ENCODE peak calls at places on chromosomes 6 and 20, in five cellular contexts. One of them, this sample, is unnamed.

GRCh38 chr6:68077661-68078060 is 557.4 kb upstream of the ADGRB3 start:
- DNase-seq in CD4-positive, CD25-positive, alpha-beta regulatory T cell: no peak
- DNase-seq in H7: no peak
- DNase-seq in A673: no peak
- DNase-seq in PC-9: no peak
- DNase-seq in this sample: no peak

GRCh38 chr20:58717278-58718091 is 24.9 kb downstream of the NPEPL1 start:
- DNase-seq in CD4-positive, CD25-positive, alpha-beta regulatory T cell: no peak
- DNase-seq in H7: peak; percentile 65
- DNase-seq in A673: no peak
- DNase-seq in PC-9: no peak
- DNase-seq in this sample: no peak

GRCh38 chr20:44706371-44707258 is 8.6 kb upstream of the CCN5 start:
- DNase-seq in CD4-positive, CD25-positive, alpha-beta regulatory T cell: no peak
- DNase-seq in H7: peak; percentile 19
- DNase-seq in A673: no peak
- DNase-seq in PC-9: no peak
- DNase-seq in this sample: no peak

GRCh38 chr6:7672066-7673062 is 53.5 kb upstream of the BMP6 start:
- DNase-seq in CD4-positive, CD25-positive, alpha-beta regulatory T cell: no peak
- DNase-seq in H7: no peak
- DNase-seq in A673: no peak
- DNase-seq in PC-9: no peak
- DNase-seq in this sample: no peak

GRCh38 chr6:30101939-30102700 is 10.8 kb downstream of the TRIM31 start:
- DNase-seq in CD4-positive, CD25-positive, alpha-beta regulatory T cell: peak; percentile 55
- DNase-seq in H7: peak; percentile 96
- DNase-seq in A673: peak; percentile 89
- DNase-seq in PC-9: peak; percentile 93
- DNase-seq in this sample: peak; percentile 82

GRCh38 chr6:35736982-35737412 is at the start of gene ARMC12:
- DNase-seq in CD4-positive, CD25-positive, alpha-beta regulatory T cell: no peak
- DNase-seq in H7: no peak
- DNase-seq in A673: no peak
- DNase-seq in PC-9: no peak
- DNase-seq in this sample: peak; percentile 46

GRCh38 chr6:32982084-32982701 is 13.8 kb downstream of the BRD2 start:
- DNase-seq in CD4-positive, CD25-positive, alpha-beta regulatory T cell: peak; percentile 20
- DNase-seq in H7: no peak
- DNase-seq in A673: peak; percentile 36
- DNase-seq in PC-9: no peak
- DNase-seq in this sample: peak; percentile 85

GRCh38 chr6:44805239-44805849 is 417.8 kb downstream of the CDC5L start:
- DNase-seq in CD4-positive, CD25-positive, alpha-beta regulatory T cell: no peak
- DNase-seq in H7: no peak
- DNase-seq in A673: no peak
- DNase-seq in PC-9: no peak
- DNase-seq in this sample: no peak

GRCh38 chr6:52305385-52305784 is 20.8 kb upstream of the MCM3 start:
- DNase-seq in CD4-positive, CD25-positive, alpha-beta regulatory T cell: no peak
- DNase-seq in H7: no peak
- DNase-seq in A673: no peak
- DNase-seq in PC-9: no peak
- DNase-seq in this sample: no peak

GRCh38 chr6:28725890-28726348 is 197.9 kb downstream of the TRIM27 start:
- DNase-seq in CD4-positive, CD25-positive, alpha-beta regulatory T cell: no peak
- DNase-seq in H7: peak; percentile 38
- DNase-seq in A673: peak; percentile 75
- DNase-seq in PC-9: no peak
- DNase-seq in this sample: no peak

GRCh38 chr6:139982652-139983051 is 608.2 kb upstream of the CITED2 start:
- DNase-seq in CD4-positive, CD25-positive, alpha-beta regulatory T cell: no peak
- DNase-seq in H7: peak; percentile 16
- DNase-seq in A673: peak; percentile 87
- DNase-seq in PC-9: no peak
- DNase-seq in this sample: no peak

GRCh38 chr6:31741815-31742214 is 2.0 kb downstream of the MSH5 start:
- DNase-seq in CD4-positive, CD25-positive, alpha-beta regulatory T cell: no peak
- DNase-seq in H7: no peak
- DNase-seq in A673: no peak
- DNase-seq in PC-9: no peak
- DNase-seq in this sample: no peak

GRCh38 chr6:150256618-150257272 is 112.1 kb upstream of the IYD start:
- DNase-seq in CD4-positive, CD25-positive, alpha-beta regulatory T cell: no peak
- DNase-seq in H7: no peak
- DNase-seq in A673: no peak
- DNase-seq in PC-9: peak; percentile 26
- DNase-seq in this sample: no peak

GRCh38 chr6:14804444-14805210 is 441.2 kb upstream of the JARID2 start:
- DNase-seq in CD4-positive, CD25-positive, alpha-beta regulatory T cell: no peak
- DNase-seq in H7: no peak
- DNase-seq in A673: no peak
- DNase-seq in PC-9: no peak
- DNase-seq in this sample: no peak

GRCh38 chr6:18457065-18457817 is 70.1 kb downstream of the RNF144B start:
- DNase-seq in CD4-positive, CD25-positive, alpha-beta regulatory T cell: no peak
- DNase-seq in H7: no peak
- DNase-seq in A673: no peak
- DNase-seq in PC-9: no peak
- DNase-seq in this sample: no peak

GRCh38 chr20:10501377-10501776 is 66.3 kb downstream of the SLX4IP start:
- DNase-seq in CD4-positive, CD25-positive, alpha-beta regulatory T cell: peak; percentile 55
- DNase-seq in H7: no peak
- DNase-seq in A673: no peak
- DNase-seq in PC-9: no peak
- DNase-seq in this sample: no peak

GRCh38 chr6:47278545-47278944 is 31.2 kb downstream of the TNFRSF21 start:
- DNase-seq in CD4-positive, CD25-positive, alpha-beta regulatory T cell: no peak
- DNase-seq in H7: no peak
- DNase-seq in A673: no peak
- DNase-seq in PC-9: no peak
- DNase-seq in this sample: no peak

GRCh38 chr6:129748901-129749748 is 39.1 kb upstream of the ARHGAP18 start:
- DNase-seq in CD4-positive, CD25-positive, alpha-beta regulatory T cell: peak; percentile 16
- DNase-seq in H7: no peak
- DNase-seq in A673: peak; percentile 49
- DNase-seq in PC-9: no peak
- DNase-seq in this sample: no peak

GRCh38 chr6:107237992-107238660 is 122.8 kb upstream of the BEND3 start:
- DNase-seq in CD4-positive, CD25-positive, alpha-beta regulatory T cell: no peak
- DNase-seq in H7: no peak
- DNase-seq in A673: no peak
- DNase-seq in PC-9: no peak
- DNase-seq in this sample: no peak

GRCh38 chr6:97294451-97294850 is 11.4 kb upstream of the MMS22L start:
- DNase-seq in CD4-positive, CD25-positive, alpha-beta regulatory T cell: no peak
- DNase-seq in H7: peak; percentile 4
- DNase-seq in A673: no peak
- DNase-seq in PC-9: no peak
- DNase-seq in this sample: no peak

GRCh38 chr20:61328906-61329558 is 77.0 kb downstream of the CDH4 start:
- DNase-seq in CD4-positive, CD25-positive, alpha-beta regulatory T cell: peak; percentile 7
- DNase-seq in H7: peak; percentile 81
- DNase-seq in A673: no peak
- DNase-seq in PC-9: no peak
- DNase-seq in this sample: no peak

GRCh38 chr20:46004813-46005505 is 3.7 kb upstream of the MMP9 start:
- DNase-seq in CD4-positive, CD25-positive, alpha-beta regulatory T cell: peak; percentile 82
- DNase-seq in H7: no peak
- DNase-seq in A673: no peak
- DNase-seq in PC-9: peak; percentile 39
- DNase-seq in this sample: no peak

GRCh38 chr6:16427124-16427523 is 188.7 kb downstream of the GMPR start:
- DNase-seq in CD4-positive, CD25-positive, alpha-beta regulatory T cell: no peak
- DNase-seq in H7: no peak
- DNase-seq in A673: no peak
- DNase-seq in PC-9: no peak
- DNase-seq in this sample: no peak

GRCh38 chr20:47235853-47236638 is 120.5 kb downstream of the ZMYND8 start:
- DNase-seq in CD4-positive, CD25-positive, alpha-beta regulatory T cell: no peak
- DNase-seq in H7: no peak
- DNase-seq in A673: peak; percentile 4
- DNase-seq in PC-9: no peak
- DNase-seq in this sample: peak; percentile 63

GRCh38 chr20:47233333-47234188 is 122.9 kb downstream of the ZMYND8 start:
- DNase-seq in CD4-positive, CD25-positive, alpha-beta regulatory T cell: no peak
- DNase-seq in H7: no peak
- DNase-seq in A673: no peak
- DNase-seq in PC-9: no peak
- DNase-seq in this sample: no peak

GRCh38 chr20:47232518-47232917 is 124.0 kb downstream of the ZMYND8 start:
- DNase-seq in CD4-positive, CD25-positive, alpha-beta regulatory T cell: no peak
- DNase-seq in H7: no peak
- DNase-seq in A673: no peak
- DNase-seq in PC-9: no peak
- DNase-seq in this sample: no peak

GRCh38 chr20:47236639-47236900 is 119.9 kb downstream of the ZMYND8 start:
- DNase-seq in CD4-positive, CD25-positive, alpha-beta regulatory T cell: no peak
- DNase-seq in H7: no peak
- DNase-seq in A673: no peak
- DNase-seq in PC-9: no peak
- DNase-seq in this sample: no peak

DNA sequence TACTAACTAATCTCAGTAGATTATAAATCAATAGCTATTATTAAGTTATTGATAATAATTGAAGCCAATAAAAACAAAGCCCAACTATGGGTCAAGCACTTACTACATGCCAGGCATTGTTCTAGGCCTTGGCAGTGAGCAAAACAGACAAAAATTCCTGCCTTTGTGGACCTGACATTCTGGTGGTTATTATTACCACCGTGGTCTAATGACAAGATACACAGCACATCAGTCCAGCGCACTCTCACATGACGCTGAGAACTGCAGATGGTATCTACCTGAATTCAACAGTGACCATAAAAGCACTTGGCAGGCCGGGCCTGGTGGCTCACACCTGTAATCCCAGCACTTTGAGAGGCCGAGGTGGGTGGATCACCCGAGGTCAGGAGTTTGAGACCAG is 121.4 kb downstream of the ZMYND8 start:
- DNase-seq in CD4-positive, CD25-positive, alpha-beta regulatory T cell: no peak
- DNase-seq in H7: no peak
- DNase-seq in A673: no peak
- DNase-seq in PC-9: no peak
- DNase-seq in this sample: no peak
- H3K36me3 ChIP-seq in CD4-positive, CD25-positive, alpha-beta regulatory T cell: peaks cover 80% of the 10 kb centered on the region
- H3K36me3 ChIP-seq in H7: peaks cover 28% of the 10 kb centered on the region
- H3K36me3 ChIP-seq in A673: peaks cover 30% of the 10 kb centered on the region
- H3K36me3 ChIP-seq in PC-9: peaks cover 61% of the 10 kb centered on the region
- H3K36me3 ChIP-seq in this sample: peaks cover 63% of the 10 kb centered on the region

GRCh38 chr6:125728739-125729138 is 20.7 kb upstream of the HEY2 start:
- DNase-seq in CD4-positive, CD25-positive, alpha-beta regulatory T cell: no peak
- DNase-seq in H7: no peak
- DNase-seq in A673: no peak
- DNase-seq in PC-9: peak; percentile 38
- DNase-seq in this sample: no peak
- H3K36me3 ChIP-seq in CD4-positive, CD25-positive, alpha-beta regulatory T cell: no peaks in the 10 kb centered on the region
- H3K36me3 ChIP-seq in H7: no peaks in the 10 kb centered on the region
- H3K36me3 ChIP-seq in A673: no peaks in the 10 kb centered on the region
- H3K36me3 ChIP-seq in PC-9: no peaks in the 10 kb centered on the region
- H3K36me3 ChIP-seq in this sample: no peaks in the 10 kb centered on the region

GRCh38 chr6:158060447-158061360 is 79.0 kb downstream of the SYNJ2 start:
- DNase-seq in CD4-positive, CD25-positive, alpha-beta regulatory T cell: peak; percentile 28
- DNase-seq in H7: no peak
- DNase-seq in A673: peak; percentile 86
- DNase-seq in PC-9: peak; percentile 89
- DNase-seq in this sample: no peak
- H3K36me3 ChIP-seq in CD4-positive, CD25-positive, alpha-beta regulatory T cell: peaks cover 11% of the 10 kb centered on the region
- H3K36me3 ChIP-seq in H7: no peaks in the 10 kb centered on the region
- H3K36me3 ChIP-seq in A673: peaks cover 7% of the 10 kb centered on the region
- H3K36me3 ChIP-seq in PC-9: peaks cover 9% of the 10 kb centered on the region
- H3K36me3 ChIP-seq in this sample: no peaks in the 10 kb centered on the region

GRCh38 chr20:38542994-38543906 is 37.7 kb upstream of the ADIG start:
- DNase-seq in CD4-positive, CD25-positive, alpha-beta regulatory T cell: no peak
- DNase-seq in H7: no peak
- DNase-seq in A673: no peak
- DNase-seq in PC-9: no peak
- DNase-seq in this sample: no peak
- H3K36me3 ChIP-seq in CD4-positive, CD25-positive, alpha-beta regulatory T cell: peaks cover 96% of the 10 kb centered on the region
- H3K36me3 ChIP-seq in H7: peaks cover 9% of the 10 kb centered on the region
- H3K36me3 ChIP-seq in A673: peaks cover 52% of the 10 kb centered on the region
- H3K36me3 ChIP-seq in PC-9: peaks cover 48% of the 10 kb centered on the region
- H3K36me3 ChIP-seq in this sample: peaks cover 48% of the 10 kb centered on the region

GRCh38 chr6:43020052-43020705 is 1.2 kb upstream of the RRP36 start:
- DNase-seq in CD4-positive, CD25-positive, alpha-beta regulatory T cell: no peak
- DNase-seq in H7: no peak
- DNase-seq in A673: no peak
- DNase-seq in PC-9: no peak
- DNase-seq in this sample: peak; percentile 38

GRCh38 chr6:43019152-43019551 is 2.3 kb upstream of the RRP36 start:
- DNase-seq in CD4-positive, CD25-positive, alpha-beta regulatory T cell: no peak
- DNase-seq in H7: no peak
- DNase-seq in A673: no peak
- DNase-seq in PC-9: no peak
- DNase-seq in this sample: peak; percentile 37

GRCh38 chr6:43016935-43017334 is 2.9 kb downstream of the KLHDC3 start:
- DNase-seq in CD4-positive, CD25-positive, alpha-beta regulatory T cell: no peak
- DNase-seq in H7: no peak
- DNase-seq in A673: no peak
- DNase-seq in PC-9: no peak
- DNase-seq in this sample: peak; percentile 34

GRCh38 chr6:43021270-43022047 is at the start of gene RRP36:
- DNase-seq in CD4-positive, CD25-positive, alpha-beta regulatory T cell: peak; percentile 66
- DNase-seq in H7: peak; percentile 95
- DNase-seq in A673: peak; percentile 88
- DNase-seq in PC-9: peak; percentile 66
- DNase-seq in this sample: peak; percentile 92

GRCh38 chr6:43020847-43021246 is 576 bp upstream of the RRP36 start:
- DNase-seq in CD4-positive, CD25-positive, alpha-beta regulatory T cell: no peak
- DNase-seq in H7: peak; percentile 95
- DNase-seq in A673: peak; percentile 56
- DNase-seq in PC-9: no peak
- DNase-seq in this sample: no peak
- H3K36me3 ChIP-seq in CD4-positive, CD25-positive, alpha-beta regulatory T cell: peaks cover 41% of the 10 kb centered on the region
- H3K36me3 ChIP-seq in H7: peaks cover 28% of the 10 kb centered on the region
- H3K36me3 ChIP-seq in A673: peaks cover 49% of the 10 kb centered on the region
- H3K36me3 ChIP-seq in PC-9: peaks cover 24% of the 10 kb centered on the region
- H3K36me3 ChIP-seq in this sample: peaks cover 16% of the 10 kb centered on the region